ENCODE peak calls at places on chromosomes 5 and 9, in ten cellular contexts. F is aorta, I is nephron progenitor cell, V is GM12864, C is NCI-H345, X is left lung, N is OCI-LY7, O is HTR-8/SVneo, P is esophagus muscularis mucosa, Z is LHCN-M2. J is an unnamed sample.

GRCh38 chr5:55231476-55232193 is 1.8 kb downstream of the CCNO start:
- DNase-seq in F (no peak), I (peak), V (no peak), C (no peak), X (no peak), N (no peak), O (no peak), P (peak), Z (no peak), J (no peak)

GRCh38 chr5:139407517-139407916 is 3.6 kb upstream of the SPATA24 start:
- DNase-seq in F (no peak), I (no peak), V (no peak), C (no peak), X (no peak), N (peak), O (no peak), P (no peak), Z (no peak), J (no peak)

GRCh38 chr5:157961828-157962390 is 103.0 kb upstream of the CLINT1 start:
- DNase-seq in F (no peak), I (no peak), V (no peak), C (peak), X (no peak), N (no peak), O (no peak), P (no peak), Z (no peak), J (no peak)

GRCh38 chr5:67765697-67766096 is 449.9 kb upstream of the PIK3R1 start:
- DNase-seq in F (no peak), I (no peak), V (no peak), C (no peak), X (no peak), N (no peak), O (no peak), P (no peak), Z (no peak), J (no peak)

GRCh38 chr9:108645520-108645919 is 210.3 kb downstream of the ACTL7B start:
- DNase-seq in F (no peak), I (no peak), V (no peak), C (no peak), X (peak), N (no peak), O (no peak), P (no peak), Z (peak), J (no peak)

GRCh38 chr5:150556859-150557506 is 49.1 kb downstream of the NDST1 start:
- DNase-seq in F (no peak), I (no peak), V (no peak), C (no peak), X (no peak), N (peak), O (no peak), P (no peak), Z (no peak), J (no peak)

GRCh38 chr5:166883016-166883415 is 1408.4 kb upstream of the WWC1 start:
- DNase-seq in F (no peak), I (no peak), V (no peak), C (no peak), X (no peak), N (no peak), O (peak), P (no peak), Z (no peak), J (peak)

GRCh38 chr5:33657181-33657580 is 216.4 kb downstream of the TARS1 start:
- DNase-seq in F (no peak), I (no peak), V (no peak), C (no peak), X (no peak), N (no peak), O (no peak), P (no peak), Z (peak), J (no peak)

GRCh38 chr5:169696621-169697517 is 59.8 kb downstream of the DOCK2 start:
- DNase-seq in F (no peak), I (no peak), V (no peak), C (no peak), X (no peak), N (no peak), O (no peak), P (no peak), Z (peak), J (peak)

GRCh38 chr5:73170522-73170921 is 2.5 kb upstream of the TMEM174 start:
- DNase-seq in F (no peak), I (no peak), V (peak), C (no peak), X (no peak), N (peak), O (no peak), P (no peak), Z (peak), J (peak)

GRCh38 chr9:131963087-131963715 is 116.5 kb downstream of the MED27 start:
- DNase-seq in F (no peak), I (no peak), V (no peak), C (no peak), X (no peak), N (no peak), O (no peak), P (no peak), Z (no peak), J (no peak)

GRCh38 chr5:170232786-170233185 is at the start of gene C5orf58:
- DNase-seq in F (no peak), I (no peak), V (no peak), C (no peak), X (peak), N (no peak), O (no peak), P (no peak), Z (no peak), J (no peak)

GRCh38 chr9:38720083-38720755 is at the start of gene FAM240B:
- DNase-seq in F (no peak), I (peak), V (no peak), C (no peak), X (no peak), N (no peak), O (no peak), P (no peak), Z (no peak), J (no peak)

GRCh38 chr9:16613605-16614004 is 256.9 kb downstream of the BNC2 start:
- DNase-seq in F (no peak), I (no peak), V (no peak), C (no peak), X (no peak), N (no peak), O (no peak), P (no peak), Z (peak), J (no peak)

GRCh38 chr9:132221941-132222340 is 60.1 kb downstream of the NTNG2 start:
- DNase-seq in F (no peak), I (no peak), V (no peak), C (no peak), X (peak), N (no peak), O (no peak), P (no peak), Z (no peak), J (no peak)

GRCh38 chr5:6496207-6496584 is 47.5 kb downstream of the UBE2QL1 start:
- DNase-seq in F (no peak), I (no peak), V (peak), C (no peak), X (no peak), N (no peak), O (no peak), P (no peak), Z (no peak), J (peak)

GRCh38 chr5:174734571-174735497 is 10.5 kb downstream of the MSX2 start:
- DNase-seq in F (no peak), I (no peak), V (no peak), C (no peak), X (no peak), N (no peak), O (no peak), P (no peak), Z (no peak), J (no peak)

GRCh38 chr5:34582364-34582763 is 73.8 kb upstream of the RAI14 start:
- DNase-seq in F (no peak), I (no peak), V (no peak), C (no peak), X (no peak), N (no peak), O (no peak), P (no peak), Z (no peak), J (no peak)

GRCh38 chr9:129900263-129901041 is 65.2 kb downstream of the USP20 start:
- DNase-seq in F (no peak), I (no peak), V (peak), C (no peak), X (no peak), N (no peak), O (no peak), P (no peak), Z (no peak), J (no peak)

GRCh38 chr9:38039090-38039906 is 29.7 kb downstream of the SHB start:
- DNase-seq in F (no peak), I (peak), V (no peak), C (no peak), X (no peak), N (no peak), O (no peak), P (no peak), Z (peak), J (peak)